ENCODE peak calls at places on chromosomes 3 and 15, in seven cellular contexts. A is HFF-Myc; R is fibroblast of villous mesenchyme; V is activated T-helper 1 cell treated with Interleukin-2 at 50 U/mL for 16 hours; P is GM23248; G is GM20000; K is stimulated activated CD4-positive, alpha-beta T cell treated with anti-CD3 and anti-CD28 coated beads, Interleukin-2, amount 100 ng/mL, for 48 hours. F is an unnamed sample.

GRCh38 chr3:108036984-108037741 is 53.7 kb downstream of the CD47 start:
- DNase-seq in A (peak; percentile 40), R (peak; percentile 55), V (no peak), P (peak; percentile 76), G (peak; percentile 38), K (no peak), F (no peak)

GRCh38 chr15:80201256-80202015 is 48.6 kb downstream of the FAH start:
- DNase-seq in A (no peak), R (no peak), V (no peak), P (no peak), G (no peak), K (no peak), F (no peak)

GRCh38 chr3:123290107-123290930 is 88.6 kb downstream of the SEC22A start:
- DNase-seq in A (no peak), R (no peak), V (no peak), P (no peak), G (no peak), K (no peak), F (no peak)

GRCh38 chr3:30655187-30655812 is 48.9 kb downstream of the TGFBR2 start:
- DNase-seq in A (no peak), R (no peak), V (no peak), P (no peak), G (peak; percentile 25), K (no peak), F (no peak)

GRCh38 chr15:88450125-88450798 is 16.9 kb downstream of the MRPL46 start:
- DNase-seq in A (no peak), R (peak; percentile 61), V (peak; percentile 17), P (peak; percentile 84), G (peak; percentile 69), K (peak; percentile 82), F (peak; percentile 98)

GRCh38 chr15:27784107-27784506 is 315.0 kb downstream of the OCA2 start:
- DNase-seq in A (no peak), R (no peak), V (no peak), P (no peak), G (no peak), K (no peak), F (no peak)

GRCh38 chr3:172707967-172708366 is 2.9 kb downstream of the NCEH1 start:
- DNase-seq in A (no peak), R (peak; percentile 49), V (no peak), P (peak; percentile 61), G (no peak), K (no peak), F (no peak)

GRCh38 chr15:96342143-96342466 is 11.6 kb downstream of the NR2F2 start:
- DNase-seq in A (no peak), R (no peak), V (no peak), P (no peak), G (no peak), K (no peak), F (no peak)

GRCh38 chr3:28476194-28476593 is 127.6 kb upstream of the AZI2 start:
- DNase-seq in A (peak; percentile 5), R (peak; percentile 54), V (no peak), P (peak; percentile 74), G (peak; percentile 36), K (no peak), F (no peak)

GRCh38 chr15:68315495-68316007 is 38.0 kb downstream of the FEM1B start:
- DNase-seq in A (no peak), R (no peak), V (no peak), P (no peak), G (no peak), K (no peak), F (peak; percentile 76)

GRCh38 chr15:41935566-41936020 is 36.8 kb downstream of the EHD4 start:
- DNase-seq in A (no peak), R (no peak), V (no peak), P (no peak), G (peak; percentile 23), K (no peak), F (no peak)

GRCh38 chr3:38438421-38438820 is 15.3 kb upstream of the ACVR2B start:
- DNase-seq in A (no peak), R (no peak), V (no peak), P (peak; percentile 46), G (no peak), K (no peak), F (no peak)

GRCh38 chr15:78374436-78375393 is 34.6 kb downstream of the CRABP1 start:
- DNase-seq in A (no peak), R (no peak), V (no peak), P (no peak), G (no peak), K (no peak), F (no peak)

GRCh38 chr15:90618330-90619136 is 88.8 kb downstream of the CRTC3 start:
- DNase-seq in A (peak; percentile 52), R (peak; percentile 18), V (no peak), P (peak; percentile 15), G (no peak), K (no peak), F (no peak)

GRCh38 chr3:184593201-184593922 is 31.8 kb downstream of the EPHB3 start:
- DNase-seq in A (no peak), R (no peak), V (no peak), P (peak; percentile 23), G (no peak), K (no peak), F (no peak)

GRCh38 chr15:57751177-57751800 is 44.8 kb downstream of the POLR2M start:
- DNase-seq in A (peak; percentile 41), R (peak; percentile 48), V (no peak), P (peak; percentile 70), G (peak; percentile 16), K (no peak), F (no peak)

GRCh38 chr3:27578032-27578431 is 93.8 kb upstream of the SLC4A7 start:
- DNase-seq in A (no peak), R (peak; percentile 10), V (no peak), P (peak; percentile 51), G (no peak), K (no peak), F (no peak)

GRCh38 chr15:63066302-63066701 is 23.8 kb downstream of the TPM1 start:
- DNase-seq in A (no peak), R (no peak), V (no peak), P (no peak), G (no peak), K (no peak), F (no peak)

GRCh38 chr15:83299462-83299861 is 15.0 kb upstream of the BNC1 start:
- DNase-seq in A (no peak), R (no peak), V (no peak), P (no peak), G (no peak), K (no peak), F (no peak)

F was measured in H1.